ENCODE peak calls at places on chromosomes 16 and 17, in nine cellular contexts. One of them, this sample, is unnamed.

GRCh38 chr17:18017958-18018357 is 21.0 kb downstream of the ATPAF2 start:
- DNase-seq in lung: no peak
- DNase-seq in aorta: no peak
- DNase-seq in uterus: no peak
- DNase-seq in tibial artery: no peak
- DNase-seq in body of pancreas: no peak
- DNase-seq in CD8-positive, alpha-beta T cell: no peak
- DNase-seq in IMR-90: peak
- DNase-seq in A549: no peak
- DNase-seq in this sample: no peak

GRCh38 chr17:10513284-10514067 is 4.9 kb downstream of the MYH1 start:
- DNase-seq in IMR-90: peak
- DNase-seq in aorta: no peak
- DNase-seq in body of pancreas: no peak
- DNase-seq in A549: no peak
- DNase-seq in uterus: no peak
- DNase-seq in lung: no peak
- DNase-seq in tibial artery: peak
- DNase-seq in CD8-positive, alpha-beta T cell: no peak
- DNase-seq in this sample: no peak

GRCh38 chr17:82670661-82671060 is 22.4 kb upstream of the WDR45B start:
- DNase-seq in IMR-90: no peak
- DNase-seq in tibial artery: no peak
- DNase-seq in uterus: peak
- DNase-seq in A549: no peak
- DNase-seq in aorta: peak
- DNase-seq in body of pancreas: no peak
- DNase-seq in lung: no peak
- DNase-seq in CD8-positive, alpha-beta T cell: no peak
- DNase-seq in this sample: no peak

GRCh38 chr16:2967211-2967631 is 1.9 kb upstream of the PAQR4 start:
- DNase-seq in tibial artery: no peak
- DNase-seq in aorta: no peak
- DNase-seq in body of pancreas: no peak
- DNase-seq in A549: no peak
- DNase-seq in uterus: no peak
- DNase-seq in IMR-90: no peak
- DNase-seq in lung: no peak
- DNase-seq in CD8-positive, alpha-beta T cell: no peak
- DNase-seq in this sample: no peak

GRCh38 chr17:17253445-17253844 is 16.5 kb upstream of the FLCN start:
- DNase-seq in aorta: no peak
- DNase-seq in CD8-positive, alpha-beta T cell: no peak
- DNase-seq in IMR-90: no peak
- DNase-seq in tibial artery: no peak
- DNase-seq in uterus: no peak
- DNase-seq in lung: no peak
- DNase-seq in body of pancreas: no peak
- DNase-seq in A549: peak
- DNase-seq in this sample: no peak

GRCh38 chr16:89909777-89910716 is 8.6 kb upstream of the MC1R start:
- DNase-seq in CD8-positive, alpha-beta T cell: peak
- DNase-seq in A549: peak
- DNase-seq in lung: peak
- DNase-seq in tibial artery: peak
- DNase-seq in aorta: peak
- DNase-seq in body of pancreas: peak
- DNase-seq in IMR-90: peak
- DNase-seq in uterus: peak
- DNase-seq in this sample: peak

GRCh38 chr17:78237403-78238012 is 6.1 kb downstream of the TMEM235 start:
- DNase-seq in IMR-90: no peak
- DNase-seq in tibial artery: no peak
- DNase-seq in A549: no peak
- DNase-seq in CD8-positive, alpha-beta T cell: no peak
- DNase-seq in uterus: no peak
- DNase-seq in aorta: no peak
- DNase-seq in lung: no peak
- DNase-seq in body of pancreas: no peak
- DNase-seq in this sample: no peak

GRCh38 chr17:17940451-17940911 is 31.7 kb downstream of the TOM1L2 start:
- DNase-seq in lung: no peak
- DNase-seq in IMR-90: peak
- DNase-seq in A549: no peak
- DNase-seq in uterus: no peak
- DNase-seq in CD8-positive, alpha-beta T cell: no peak
- DNase-seq in body of pancreas: no peak
- DNase-seq in aorta: peak
- DNase-seq in tibial artery: no peak
- DNase-seq in this sample: no peak

GRCh38 chr16:75236736-75237397 is 14.6 kb downstream of the BCAR1 start:
- DNase-seq in tibial artery: no peak
- DNase-seq in A549: no peak
- DNase-seq in aorta: no peak
- DNase-seq in IMR-90: no peak
- DNase-seq in CD8-positive, alpha-beta T cell: no peak
- DNase-seq in body of pancreas: no peak
- DNase-seq in uterus: no peak
- DNase-seq in lung: no peak
- DNase-seq in this sample: no peak

GRCh38 chr16:75234856-75235696 is 16.3 kb downstream of the CTRB1 start:
- DNase-seq in tibial artery: no peak
- DNase-seq in A549: no peak
- DNase-seq in lung: no peak
- DNase-seq in IMR-90: no peak
- DNase-seq in body of pancreas: no peak
- DNase-seq in aorta: no peak
- DNase-seq in CD8-positive, alpha-beta T cell: no peak
- DNase-seq in uterus: peak
- DNase-seq in this sample: no peak

GRCh38 chr16:75236232-75236631 is 15.2 kb downstream of the BCAR1 start:
- DNase-seq in body of pancreas: no peak
- DNase-seq in uterus: no peak
- DNase-seq in tibial artery: no peak
- DNase-seq in lung: no peak
- DNase-seq in IMR-90: no peak
- DNase-seq in A549: no peak
- DNase-seq in aorta: no peak
- DNase-seq in CD8-positive, alpha-beta T cell: no peak
- DNase-seq in this sample: no peak

GRCh38 chr16:75237398-75238131 is 13.9 kb downstream of the BCAR1 start:
- DNase-seq in uterus: peak
- DNase-seq in IMR-90: no peak
- DNase-seq in CD8-positive, alpha-beta T cell: no peak
- DNase-seq in lung: no peak
- DNase-seq in body of pancreas: no peak
- DNase-seq in tibial artery: no peak
- DNase-seq in aorta: no peak
- DNase-seq in A549: no peak
- DNase-seq in this sample: no peak

DNA sequence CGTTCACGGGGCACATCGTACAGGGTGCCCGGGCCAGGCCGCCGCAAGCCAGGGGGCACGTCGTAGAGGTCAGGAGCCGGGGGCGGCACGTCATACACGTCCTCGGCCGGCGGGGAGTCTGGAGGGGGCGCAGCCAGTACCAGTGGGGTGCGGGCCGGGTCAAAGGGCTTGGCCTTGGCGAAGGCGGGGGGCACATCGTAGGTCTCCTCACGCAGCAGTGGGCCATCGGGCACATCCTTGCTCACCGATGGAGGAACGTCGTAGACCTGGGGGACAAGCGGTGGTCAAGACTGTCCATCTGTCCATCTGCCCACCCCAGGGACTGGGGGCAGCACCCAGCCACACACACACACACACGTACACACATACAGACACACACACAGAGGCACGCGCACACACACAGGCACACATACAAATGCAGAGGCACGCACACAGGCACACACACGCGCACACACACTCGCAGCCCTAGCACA is 15.7 kb downstream of the BCAR1 start:
- DNase-seq in A549: no peak
- DNase-seq in CD8-positive, alpha-beta T cell: no peak
- DNase-seq in IMR-90: no peak
- DNase-seq in tibial artery: no peak
- DNase-seq in uterus: peak
- DNase-seq in lung: no peak
- DNase-seq in body of pancreas: no peak
- DNase-seq in aorta: no peak
- DNase-seq in this sample: no peak
- H3K27ac ChIP-seq in A549: no peak
- H3K27ac ChIP-seq in CD8-positive, alpha-beta T cell: no peak
- H3K27ac ChIP-seq in IMR-90: no peak
- H3K27ac ChIP-seq in tibial artery: peak
- H3K27ac ChIP-seq in uterus: no peak
- H3K27ac ChIP-seq in lung: no peak
- H3K27ac ChIP-seq in body of pancreas: no peak
- H3K27ac ChIP-seq in aorta: no peak
- H3K27ac ChIP-seq in this sample: no peak

GRCh38 chr16:10641953-10642949 is 52.5 kb downstream of the TEKT5 start:
- DNase-seq in lung: no peak
- DNase-seq in A549: no peak
- DNase-seq in uterus: no peak
- DNase-seq in CD8-positive, alpha-beta T cell: no peak
- DNase-seq in aorta: peak
- DNase-seq in tibial artery: no peak
- DNase-seq in IMR-90: no peak
- DNase-seq in body of pancreas: no peak
- DNase-seq in this sample: no peak

GRCh38 chr16:10640934-10641333 is 53.8 kb downstream of the TEKT5 start:
- DNase-seq in A549: no peak
- DNase-seq in uterus: no peak
- DNase-seq in tibial artery: no peak
- DNase-seq in IMR-90: no peak
- DNase-seq in aorta: no peak
- DNase-seq in body of pancreas: no peak
- DNase-seq in CD8-positive, alpha-beta T cell: no peak
- DNase-seq in lung: no peak
- DNase-seq in this sample: no peak

GRCh38 chr16:10642964-10643363 is 51.8 kb downstream of the TEKT5 start:
- DNase-seq in aorta: peak
- DNase-seq in tibial artery: no peak
- DNase-seq in A549: no peak
- DNase-seq in IMR-90: no peak
- DNase-seq in body of pancreas: no peak
- DNase-seq in CD8-positive, alpha-beta T cell: no peak
- DNase-seq in lung: no peak
- DNase-seq in uterus: no peak
- DNase-seq in this sample: no peak

GRCh38 chr16:10644092-10644491 is 50.6 kb downstream of the TEKT5 start:
- DNase-seq in aorta: no peak
- DNase-seq in IMR-90: no peak
- DNase-seq in uterus: no peak
- DNase-seq in tibial artery: no peak
- DNase-seq in CD8-positive, alpha-beta T cell: no peak
- DNase-seq in lung: no peak
- DNase-seq in A549: no peak
- DNase-seq in body of pancreas: no peak
- DNase-seq in this sample: no peak

GRCh38 chr16:10641555-10641952 is 53.2 kb downstream of the TEKT5 start:
- DNase-seq in CD8-positive, alpha-beta T cell: no peak
- DNase-seq in lung: no peak
- DNase-seq in aorta: no peak
- DNase-seq in body of pancreas: no peak
- DNase-seq in tibial artery: no peak
- DNase-seq in uterus: no peak
- DNase-seq in A549: no peak
- DNase-seq in IMR-90: no peak
- DNase-seq in this sample: no peak
- H3K27ac ChIP-seq in CD8-positive, alpha-beta T cell: no peak
- H3K27ac ChIP-seq in lung: no peak
- H3K27ac ChIP-seq in aorta: no peak
- H3K27ac ChIP-seq in body of pancreas: no peak
- H3K27ac ChIP-seq in tibial artery: no peak
- H3K27ac ChIP-seq in uterus: no peak
- H3K27ac ChIP-seq in A549: no peak
- H3K27ac ChIP-seq in IMR-90: no peak
- H3K27ac ChIP-seq in this sample: no peak

DNA sequence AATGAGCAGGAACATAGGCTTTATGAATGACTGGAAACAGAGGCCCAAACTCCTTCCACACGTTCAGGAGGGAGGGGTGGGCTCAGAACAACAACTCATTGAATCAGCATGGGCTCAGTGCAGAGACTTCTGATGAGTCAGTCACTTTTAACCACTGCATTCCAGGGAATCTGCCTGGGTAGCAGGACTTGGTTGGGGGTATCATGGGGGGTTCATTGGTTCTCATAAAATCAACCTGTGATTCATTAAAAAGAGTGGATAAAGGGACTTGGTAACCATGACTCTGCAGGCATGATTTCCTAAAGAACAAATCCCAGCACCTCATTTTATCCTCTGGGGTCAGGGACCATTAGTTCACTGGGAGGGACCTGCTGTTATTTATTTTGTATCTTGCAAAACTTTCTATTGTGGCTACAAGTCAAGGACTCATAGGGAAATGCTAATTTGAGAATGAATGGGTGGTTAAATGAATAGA is 13.8 kb downstream of the ITGB3 start:
- DNase-seq in lung: no peak
- DNase-seq in uterus: no peak
- DNase-seq in tibial artery: no peak
- DNase-seq in A549: peak
- DNase-seq in IMR-90: peak
- DNase-seq in body of pancreas: no peak
- DNase-seq in aorta: no peak
- DNase-seq in CD8-positive, alpha-beta T cell: no peak
- DNase-seq in this sample: no peak
- H3K27ac ChIP-seq in lung: no peak
- H3K27ac ChIP-seq in uterus: peak
- H3K27ac ChIP-seq in tibial artery: peak
- H3K27ac ChIP-seq in A549: peak
- H3K27ac ChIP-seq in IMR-90: peak
- H3K27ac ChIP-seq in body of pancreas: no peak
- H3K27ac ChIP-seq in aorta: peak
- H3K27ac ChIP-seq in CD8-positive, alpha-beta T cell: no peak
- H3K27ac ChIP-seq in this sample: no peak

GRCh38 chr17:63699638-63700527 is at the start of gene LIMD2:
- DNase-seq in tibial artery: no peak
- DNase-seq in lung: no peak
- DNase-seq in IMR-90: no peak
- DNase-seq in A549: peak
- DNase-seq in CD8-positive, alpha-beta T cell: peak
- DNase-seq in aorta: peak
- DNase-seq in uterus: peak
- DNase-seq in body of pancreas: peak
- DNase-seq in this sample: peak

GRCh38 chr17:63697341-63698286 is 2.3 kb downstream of the LIMD2 start:
- DNase-seq in uterus: no peak
- DNase-seq in IMR-90: no peak
- DNase-seq in A549: peak
- DNase-seq in tibial artery: no peak
- DNase-seq in body of pancreas: peak
- DNase-seq in aorta: no peak
- DNase-seq in CD8-positive, alpha-beta T cell: peak
- DNase-seq in lung: peak
- DNase-seq in this sample: peak

GRCh38 chr17:63700528-63701441 is 860 bp upstream of the LIMD2 start:
- DNase-seq in aorta: peak
- DNase-seq in lung: no peak
- DNase-seq in A549: no peak
- DNase-seq in uterus: peak
- DNase-seq in body of pancreas: peak
- DNase-seq in tibial artery: peak
- DNase-seq in IMR-90: peak
- DNase-seq in CD8-positive, alpha-beta T cell: peak
- DNase-seq in this sample: peak

GRCh38 chr17:63698381-63698885 is 1.5 kb downstream of the LIMD2 start:
- DNase-seq in A549: no peak
- DNase-seq in CD8-positive, alpha-beta T cell: peak
- DNase-seq in lung: no peak
- DNase-seq in uterus: no peak
- DNase-seq in tibial artery: no peak
- DNase-seq in IMR-90: no peak
- DNase-seq in aorta: no peak
- DNase-seq in body of pancreas: peak
- DNase-seq in this sample: peak

DNA sequence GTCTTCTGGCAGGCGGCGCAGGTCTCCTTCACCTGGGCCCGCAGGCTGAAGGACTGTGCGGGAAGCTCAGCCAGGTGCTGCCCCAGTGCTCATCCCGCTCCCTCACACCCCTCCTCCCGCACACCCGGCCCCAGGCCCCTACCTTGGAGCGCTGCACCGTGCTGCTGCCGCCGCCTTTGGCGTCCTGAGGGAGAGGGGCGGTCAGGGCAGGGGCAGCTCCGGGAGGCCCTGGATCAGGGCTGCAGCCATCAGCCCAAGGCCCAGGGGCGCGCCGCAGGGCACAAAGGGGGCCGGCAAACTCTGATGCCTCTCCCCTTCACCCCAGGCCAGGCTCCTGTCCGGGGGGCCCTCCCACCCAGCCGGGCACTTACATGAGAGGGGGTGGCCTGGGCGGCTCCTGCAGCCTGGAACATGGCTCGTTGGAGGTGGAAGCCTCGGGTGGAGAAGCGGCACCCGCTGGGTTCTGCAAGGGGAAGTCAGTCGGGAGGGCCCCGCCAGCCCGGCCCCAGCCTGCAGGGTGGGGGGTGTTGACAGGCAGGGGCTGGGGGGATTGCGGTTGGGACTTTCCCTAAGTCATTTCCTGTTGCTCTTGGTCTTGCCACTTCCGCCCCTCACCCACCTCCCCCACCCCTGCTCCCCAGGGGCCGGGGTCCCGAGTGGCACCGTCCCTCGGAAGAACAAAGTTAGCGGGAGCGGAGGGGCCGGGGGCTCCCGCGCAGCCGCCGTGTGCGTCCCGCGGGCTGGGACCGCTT is 863 bp downstream of the LIMD2 start:
- DNase-seq in aorta: no peak
- DNase-seq in uterus: no peak
- DNase-seq in lung: no peak
- DNase-seq in IMR-90: peak
- DNase-seq in body of pancreas: peak
- DNase-seq in CD8-positive, alpha-beta T cell: peak
- DNase-seq in A549: no peak
- DNase-seq in tibial artery: peak
- DNase-seq in this sample: peak
- H3K27ac ChIP-seq in aorta: peak
- H3K27ac ChIP-seq in uterus: peak
- H3K27ac ChIP-seq in lung: peak
- H3K27ac ChIP-seq in IMR-90: peak
- H3K27ac ChIP-seq in body of pancreas: no peak
- H3K27ac ChIP-seq in CD8-positive, alpha-beta T cell: peak
- H3K27ac ChIP-seq in A549: peak
- H3K27ac ChIP-seq in tibial artery: peak
- H3K27ac ChIP-seq in this sample: peak